ENCODE peak calls at places on chromosome 2, in four cellular contexts. One of them, this sample, is unnamed.

GRCh38 chr2:233912799-233913423 is 4.3 kb upstream of the TRPM8 start:
- DNase-seq in choroid plexus epithelial cell: peak
- DNase-seq in IMR-90: peak
- DNase-seq in body of pancreas: no peak
- DNase-seq in this sample: peak

GRCh38 chr2:134411828-134412638 is 158.2 kb downstream of the MGAT5 start:
- DNase-seq in body of pancreas: peak
- DNase-seq in choroid plexus epithelial cell: peak
- DNase-seq in IMR-90: peak
- DNase-seq in this sample: peak

GRCh38 chr2:11998218-11998617 is 251.8 kb downstream of the LPIN1 start:
- DNase-seq in choroid plexus epithelial cell: peak
- DNase-seq in IMR-90: peak
- DNase-seq in body of pancreas: no peak
- DNase-seq in this sample: no peak

GRCh38 chr2:73249636-73250035 is 15.5 kb downstream of the CCT7 start:
- DNase-seq in IMR-90: no peak
- DNase-seq in body of pancreas: no peak
- DNase-seq in choroid plexus epithelial cell: no peak
- DNase-seq in this sample: no peak

GRCh38 chr2:168378960-168379669 is 77.0 kb upstream of the CERS6 start:
- DNase-seq in choroid plexus epithelial cell: no peak
- DNase-seq in IMR-90: no peak
- DNase-seq in body of pancreas: no peak
- DNase-seq in this sample: no peak

GRCh38 chr2:72669121-72669520 is 156.7 kb downstream of the EXOC6B start:
- DNase-seq in IMR-90: peak
- DNase-seq in body of pancreas: no peak
- DNase-seq in choroid plexus epithelial cell: peak
- DNase-seq in this sample: no peak

GRCh38 chr2:9096761-9097160 is 93.3 kb upstream of the MBOAT2 start:
- DNase-seq in body of pancreas: no peak
- DNase-seq in IMR-90: no peak
- DNase-seq in choroid plexus epithelial cell: no peak
- DNase-seq in this sample: no peak

GRCh38 chr2:46331099-46331766 is 34.0 kb downstream of the EPAS1 start:
- DNase-seq in choroid plexus epithelial cell: no peak
- DNase-seq in body of pancreas: peak
- DNase-seq in IMR-90: no peak
- DNase-seq in this sample: no peak

GRCh38 chr2:18987592-18988073 is 370.8 kb downstream of the OSR1 start:
- DNase-seq in choroid plexus epithelial cell: peak
- DNase-seq in body of pancreas: peak
- DNase-seq in IMR-90: peak
- DNase-seq in this sample: peak

GRCh38 chr2:234395801-234396478 is 100.9 kb downstream of the ARL4C start:
- DNase-seq in choroid plexus epithelial cell: no peak
- DNase-seq in body of pancreas: peak
- DNase-seq in IMR-90: no peak
- DNase-seq in this sample: no peak

GRCh38 chr2:239149501-239149900 is 251.3 kb downstream of the HDAC4 start:
- DNase-seq in body of pancreas: no peak
- DNase-seq in choroid plexus epithelial cell: no peak
- DNase-seq in IMR-90: no peak
- DNase-seq in this sample: no peak

GRCh38 chr2:16061406-16062217 is 121.3 kb downstream of the MYCN start:
- DNase-seq in body of pancreas: no peak
- DNase-seq in choroid plexus epithelial cell: no peak
- DNase-seq in IMR-90: no peak
- DNase-seq in this sample: no peak

GRCh38 chr2:176130153-176130916 is 830 bp downstream of the HOXD8 start:
- DNase-seq in IMR-90: no peak
- DNase-seq in body of pancreas: no peak
- DNase-seq in choroid plexus epithelial cell: no peak
- DNase-seq in this sample: no peak

GRCh38 chr2:26299488-26300092 is 46.4 kb upstream of the SELENOI start:
- DNase-seq in IMR-90: peak
- DNase-seq in choroid plexus epithelial cell: peak
- DNase-seq in body of pancreas: peak
- DNase-seq in this sample: peak

GRCh38 chr2:240551288-240551687 is 6.5 kb downstream of the ANKMY1 start:
- DNase-seq in IMR-90: no peak
- DNase-seq in body of pancreas: peak
- DNase-seq in choroid plexus epithelial cell: no peak
- DNase-seq in this sample: no peak

GRCh38 chr2:74886811-74887210 is 52.9 kb downstream of the HK2 start:
- DNase-seq in choroid plexus epithelial cell: no peak
- DNase-seq in IMR-90: no peak
- DNase-seq in body of pancreas: no peak
- DNase-seq in this sample: no peak

GRCh38 chr2:127984551-127984950 is 43.3 kb downstream of the SAP130 start:
- DNase-seq in choroid plexus epithelial cell: peak
- DNase-seq in IMR-90: peak
- DNase-seq in body of pancreas: no peak
- DNase-seq in this sample: no peak

GRCh38 chr2:231905026-231905425 is 21.2 kb downstream of the NPPC start:
- DNase-seq in IMR-90: no peak
- DNase-seq in body of pancreas: no peak
- DNase-seq in choroid plexus epithelial cell: no peak
- DNase-seq in this sample: peak

GRCh38 chr2:231902598-231902997 is 23.6 kb downstream of the NPPC start:
- DNase-seq in body of pancreas: no peak
- DNase-seq in choroid plexus epithelial cell: no peak
- DNase-seq in IMR-90: no peak
- DNase-seq in this sample: no peak

GRCh38 chr2:231904161-231904611 is 22.0 kb downstream of the NPPC start:
- DNase-seq in body of pancreas: no peak
- DNase-seq in IMR-90: no peak
- DNase-seq in choroid plexus epithelial cell: no peak
- DNase-seq in this sample: no peak

GRCh38 chr2:231900975-231901374 is 25.2 kb downstream of the NPPC start:
- DNase-seq in IMR-90: no peak
- DNase-seq in body of pancreas: no peak
- DNase-seq in choroid plexus epithelial cell: no peak
- DNase-seq in this sample: no peak

GRCh38 chr2:231900486-231900942 is 25.7 kb downstream of the NPPC start:
- DNase-seq in IMR-90: peak
- DNase-seq in body of pancreas: peak
- DNase-seq in choroid plexus epithelial cell: peak
- DNase-seq in this sample: peak
- TF ChIP-seq CTCF in IMR-90: peak
- TF ChIP-seq CTCF in body of pancreas: peak
- TF ChIP-seq CTCF in choroid plexus epithelial cell: peak
- TF ChIP-seq CTCF in this sample: peak

DNA sequence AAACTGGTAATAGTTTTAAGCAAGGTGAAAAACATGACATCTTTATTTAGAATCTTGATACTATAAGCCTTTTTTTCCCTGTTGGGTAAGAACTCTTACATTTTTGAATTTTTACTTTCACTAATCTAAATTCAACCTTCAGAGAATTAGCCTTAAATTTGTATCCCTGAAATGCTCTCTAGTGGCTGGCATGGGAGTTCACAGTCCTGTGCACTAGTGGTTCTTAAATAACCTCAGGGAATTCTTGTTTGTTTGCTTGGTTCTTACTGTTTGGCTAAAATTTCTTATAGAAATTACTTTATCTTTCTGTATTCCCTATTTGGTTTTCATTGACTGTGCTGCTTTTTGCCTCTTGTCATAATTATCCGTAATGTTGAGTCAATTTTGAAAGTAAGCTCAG is 391.2 kb upstream of the FIGN start:
- DNase-seq in body of pancreas: no peak
- DNase-seq in choroid plexus epithelial cell: peak
- DNase-seq in IMR-90: no peak
- DNase-seq in this sample: no peak
- TF ChIP-seq CTCF in body of pancreas: no peak
- TF ChIP-seq CTCF in choroid plexus epithelial cell: peak
- TF ChIP-seq CTCF in IMR-90: no peak
- TF ChIP-seq CTCF in this sample: no peak

GRCh38 chr2:20350105-20350712 is 435 bp downstream of the PUM2 start:
- DNase-seq in choroid plexus epithelial cell: peak
- DNase-seq in IMR-90: no peak
- DNase-seq in body of pancreas: peak
- DNase-seq in this sample: peak
- TF ChIP-seq CTCF in choroid plexus epithelial cell: no peak
- TF ChIP-seq CTCF in IMR-90: no peak
- TF ChIP-seq CTCF in body of pancreas: no peak
- TF ChIP-seq CTCF in this sample: no peak

DNA sequence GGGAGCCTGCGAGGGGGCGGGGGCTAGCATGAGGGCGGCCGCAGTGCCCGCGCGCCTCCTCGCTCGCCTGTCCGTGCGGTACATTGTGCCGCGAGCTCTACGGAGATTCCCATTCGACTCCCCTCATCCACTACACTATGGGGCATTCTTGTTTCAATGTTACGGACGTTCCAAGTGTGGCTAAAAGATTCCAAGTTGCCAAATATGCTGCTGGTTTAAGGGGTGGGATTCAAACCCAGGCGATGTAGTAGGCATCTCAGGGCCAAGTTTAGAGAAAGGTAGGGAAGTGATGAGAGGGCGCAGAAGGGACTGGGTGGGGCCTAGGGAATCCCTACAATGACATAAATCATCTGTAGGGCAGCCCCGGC is 10.0 kb upstream of the CRYBA2 start:
- DNase-seq in body of pancreas: no peak
- DNase-seq in IMR-90: no peak
- DNase-seq in choroid plexus epithelial cell: no peak
- DNase-seq in this sample: no peak
- TF ChIP-seq CTCF in body of pancreas: peak
- TF ChIP-seq CTCF in IMR-90: no peak
- TF ChIP-seq CTCF in choroid plexus epithelial cell: no peak
- TF ChIP-seq CTCF in this sample: no peak

DNA sequence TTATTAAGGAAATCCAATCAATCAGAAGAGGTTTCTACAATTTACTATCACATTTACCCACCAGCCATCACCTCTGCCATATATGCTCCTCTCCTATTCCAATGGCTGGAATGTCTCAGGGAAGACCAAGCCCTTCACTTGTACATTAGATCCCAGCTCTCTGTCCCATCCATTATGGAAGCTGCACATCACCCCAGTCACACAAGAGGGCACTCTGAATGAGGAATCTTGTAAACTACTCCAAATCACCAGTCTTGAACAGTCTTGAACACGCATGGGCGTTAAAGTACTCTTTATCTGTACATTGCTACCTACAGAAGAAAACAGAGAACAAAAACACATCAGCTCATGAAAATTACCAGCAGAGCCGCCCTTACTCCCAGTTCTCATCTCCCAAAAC is 38.7 kb downstream of the ZC3H8 start:
- DNase-seq in IMR-90: peak
- DNase-seq in body of pancreas: no peak
- DNase-seq in choroid plexus epithelial cell: peak
- DNase-seq in this sample: no peak
- TF ChIP-seq CTCF in IMR-90: no peak
- TF ChIP-seq CTCF in body of pancreas: peak
- TF ChIP-seq CTCF in choroid plexus epithelial cell: peak
- TF ChIP-seq CTCF in this sample: no peak

DNA sequence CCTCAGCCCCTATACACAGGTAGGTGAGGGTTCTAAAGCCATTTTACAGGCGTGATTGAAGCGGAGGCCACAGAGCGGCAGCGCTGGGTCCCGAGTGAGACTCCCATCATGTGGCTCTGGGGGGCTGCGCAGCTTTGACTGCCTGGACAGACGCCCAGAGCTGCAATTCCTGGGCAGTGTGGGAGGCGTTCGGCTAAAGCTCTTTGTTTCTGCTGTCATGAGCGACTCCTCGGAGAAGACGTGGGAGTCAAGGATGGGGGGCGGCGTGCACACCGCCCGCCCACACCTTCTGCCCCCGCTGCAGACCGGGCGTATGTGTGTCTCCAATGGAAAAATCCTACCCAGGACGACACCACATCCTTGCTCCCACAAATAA is 867 bp upstream of the LBH start:
- DNase-seq in IMR-90: peak
- DNase-seq in body of pancreas: no peak
- DNase-seq in choroid plexus epithelial cell: peak
- DNase-seq in this sample: peak
- TF ChIP-seq CTCF in IMR-90: peak
- TF ChIP-seq CTCF in body of pancreas: no peak
- TF ChIP-seq CTCF in choroid plexus epithelial cell: no peak
- TF ChIP-seq CTCF in this sample: no peak

GRCh38 chr2:212711851-212712250 is 173.2 kb upstream of the ERBB4 start:
- DNase-seq in IMR-90: peak
- DNase-seq in choroid plexus epithelial cell: peak
- DNase-seq in body of pancreas: no peak
- DNase-seq in this sample: no peak

GRCh38 chr2:212709287-212709686 is 170.7 kb upstream of the ERBB4 start:
- DNase-seq in IMR-90: peak
- DNase-seq in body of pancreas: no peak
- DNase-seq in choroid plexus epithelial cell: no peak
- DNase-seq in this sample: no peak

GRCh38 chr2:212712466-212712865 is 173.9 kb upstream of the ERBB4 start:
- DNase-seq in body of pancreas: no peak
- DNase-seq in IMR-90: peak
- DNase-seq in choroid plexus epithelial cell: no peak
- DNase-seq in this sample: no peak

GRCh38 chr2:212712991-212713390 is 174.4 kb upstream of the ERBB4 start:
- DNase-seq in IMR-90: no peak
- DNase-seq in body of pancreas: no peak
- DNase-seq in choroid plexus epithelial cell: peak
- DNase-seq in this sample: no peak

DNA sequence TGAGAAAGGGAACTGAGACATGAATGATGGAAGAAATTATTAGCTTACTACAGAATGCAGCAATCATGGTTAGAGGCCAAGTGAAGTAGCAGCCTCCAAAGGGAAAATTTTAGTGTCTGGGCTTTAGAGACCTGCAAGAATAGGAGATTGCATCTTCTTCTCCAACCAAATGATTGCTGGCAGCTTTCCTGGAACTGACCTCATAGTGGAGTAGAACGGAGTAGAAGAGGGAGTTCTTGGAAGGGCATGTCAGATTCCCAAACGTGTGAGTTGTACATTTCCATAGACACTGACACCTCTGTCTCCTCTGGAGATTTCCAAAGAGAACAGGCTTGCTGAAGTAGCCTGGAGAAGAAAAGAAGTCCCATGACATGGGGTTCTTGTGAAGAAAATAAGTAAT is 169.7 kb upstream of the ERBB4 start:
- DNase-seq in IMR-90: peak
- DNase-seq in choroid plexus epithelial cell: no peak
- DNase-seq in body of pancreas: no peak
- DNase-seq in this sample: no peak
- TF ChIP-seq CTCF in IMR-90: no peak
- TF ChIP-seq CTCF in choroid plexus epithelial cell: no peak
- TF ChIP-seq CTCF in body of pancreas: no peak
- TF ChIP-seq CTCF in this sample: no peak

This sample was measured in thyroid gland.